ENCODE peak calls at places on chromosomes 13 and 19, in six cellular contexts. S, U, R, G, Y and Z are unnamed samples.

GRCh38 chr19:980133-980998 is 3.8 kb upstream of the WDR18 start:
- DNase-seq in U (no peak), R (no peak), S (no peak), G (no peak), Y (peak; percentile 58), Z (no peak)

GRCh38 chr19:54312011-54312410 is 955 bp downstream of the LILRA5 start:
- DNase-seq in U (no peak), R (no peak), S (no peak), G (no peak), Y (no peak), Z (no peak)

GRCh38 chr13:92122454-92122853 is 724.0 kb downstream of the GPC5 start:
- DNase-seq in R (peak; percentile 2), S (no peak), G (no peak), Y (no peak), U (no peak), Z (no peak)

GRCh38 chr13:107250626-107251025 is 682.7 kb upstream of the ARGLU1 start:
- DNase-seq in R (peak; percentile 13), U (no peak), S (no peak), Y (no peak), G (no peak), Z (no peak)

GRCh38 chr19:18408053-18408476 is 10.6 kb upstream of the LRRC25 start:
- DNase-seq in Y (no peak), S (peak; percentile 66), R (no peak), G (no peak), U (no peak), Z (peak; percentile 53)

GRCh38 chr13:34452831-34453230 is 489.2 kb upstream of the NBEA start:
- DNase-seq in G (no peak), Y (no peak), R (no peak), U (no peak), S (no peak), Z (no peak)

GRCh38 chr13:26785845-26786630 is 25.5 kb upstream of the GPR12 start:
- DNase-seq in S (peak; percentile 65), Y (no peak), U (no peak), R (no peak), G (no peak), Z (peak; percentile 10)

GRCh38 chr13:105446197-105446596 is 1089.3 kb downstream of the EFNB2 start:
- DNase-seq in Y (no peak), U (no peak), R (no peak), S (no peak), G (no peak), Z (no peak)

GRCh38 chr13:37618554-37618953 is 20.0 kb upstream of the POSTN start:
- DNase-seq in R (peak; percentile 92), G (no peak), U (no peak), Y (no peak), S (no peak), Z (no peak)

GRCh38 chr19:9597027-9597426 is 12.7 kb upstream of the ZNF121 start:
- DNase-seq in Y (no peak), S (no peak), G (no peak), R (peak; percentile 92), U (no peak), Z (no peak)

GRCh38 chr13:32261567-32261966 is 53.6 kb downstream of the ZAR1L start:
- DNase-seq in G (peak; percentile 62), U (peak; percentile 69), R (peak; percentile 95), S (peak; percentile 77), Y (peak; percentile 26), Z (no peak)

GRCh38 chr19:17001603-17002183 is 24.9 kb downstream of the CPAMD8 start:
- DNase-seq in S (no peak), R (no peak), G (no peak), Y (no peak), U (no peak), Z (peak; percentile 25)

GRCh38 chr13:30898070-30898469 is 8.0 kb upstream of the MEDAG start:
- DNase-seq in R (no peak), G (no peak), U (no peak), Y (no peak), S (no peak), Z (no peak)
- H3K27ac ChIP-seq in R (peak overlapping the region; percentile 66), G (peak overlapping the region; percentile 97), U (no peak overlapping the region), Y (no peak overlapping the region), S (no peak overlapping the region), Z (no peak overlapping the region)

GRCh38 chr13:99688776-99689175 is 187.5 kb downstream of the TM9SF2 start:
- DNase-seq in U (no peak), Y (no peak), R (no peak), G (no peak), S (no peak), Z (no peak)
- H3K4me3 ChIP-seq in U (no peak overlapping the region), Y (no peak overlapping the region), R (no peak overlapping the region), G (no peak overlapping the region), S (no peak overlapping the region), Z (no peak overlapping the region)

GRCh38 chr13:27965343-27965739 is 3.8 kb downstream of the CDX2 start:
- DNase-seq in G (no peak), R (no peak), U (no peak), Y (no peak), S (no peak), Z (no peak)
- H3K27me3 ChIP-seq in G (peaks cover 14% of the 10 kb centered on the region), R (peaks cover 68% of the 10 kb centered on the region), U (no peaks in the 10 kb centered on the region), Y (peaks cover 100% of the 10 kb centered on the region), S (no peaks in the 10 kb centered on the region), Z (peaks cover 50% of the 10 kb centered on the region)

GRCh38 chr19:57946316-57946715 is 1.2 kb downstream of the ZNF256 start:
- DNase-seq in R (no peak), G (no peak), U (no peak), S (no peak), Y (no peak), Z (no peak)

GRCh38 chr19:57949702-57950101 is 2.2 kb upstream of the ZNF256 start:
- DNase-seq in Y (no peak), G (no peak), R (no peak), U (no peak), S (no peak), Z (no peak)

GRCh38 chr19:57947088-57947418 is 453 bp downstream of the ZNF256 start:
- DNase-seq in S (no peak), U (no peak), Y (peak; percentile 1), R (no peak), G (no peak), Z (no peak)

GRCh38 chr19:57949296-57949695 is 1.8 kb upstream of the ZNF256 start:
- DNase-seq in U (peak; percentile 24), R (no peak), Y (no peak), G (no peak), S (no peak), Z (no peak)

DNA sequence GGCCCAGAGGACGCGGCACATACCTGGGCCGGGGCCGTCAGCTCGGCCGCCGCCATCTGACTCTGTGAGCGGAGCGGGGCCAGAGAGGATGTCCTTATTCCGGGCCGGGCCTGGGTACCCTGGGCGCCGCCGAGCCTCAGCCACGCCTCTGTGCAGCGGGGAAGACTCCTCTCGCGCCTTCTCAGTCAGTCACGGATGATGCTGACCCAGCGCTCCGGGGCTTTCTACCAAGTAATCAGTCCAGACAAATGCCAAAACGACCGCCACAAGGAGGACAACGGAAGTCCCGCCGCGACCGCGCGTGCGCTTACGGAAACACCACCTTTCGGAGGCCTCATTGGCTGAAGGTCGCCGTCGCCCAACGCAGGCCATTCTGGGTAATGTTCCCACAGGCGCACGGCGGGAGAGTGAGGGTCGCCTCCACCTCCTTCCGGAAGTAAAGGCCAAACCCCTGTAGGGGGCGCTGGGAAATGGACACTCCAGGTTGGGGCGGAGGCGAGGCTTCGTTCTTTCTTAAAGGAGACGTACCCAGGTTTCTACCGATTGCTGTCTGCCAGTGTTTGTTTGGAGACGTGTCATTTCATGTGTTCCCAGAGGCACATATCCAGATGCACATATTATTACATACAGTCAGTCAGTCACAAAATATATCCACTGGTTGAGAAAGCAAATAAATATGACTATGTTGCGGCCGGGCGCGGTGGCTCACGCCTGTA is at the start of gene ZNF256:
- DNase-seq in S (peak; percentile 97), G (peak; percentile 73), U (peak; percentile 93), R (peak; percentile 96), Y (peak; percentile 98), Z (peak; percentile 95)
- H3K27ac ChIP-seq in S (peak within 1 kb of the TSS; percentile 87), G (peak within 1 kb of the TSS; percentile 81), U (peak within 1 kb of the TSS; percentile 71), R (peak within 1 kb of the TSS; percentile 84), Y (peak within 1 kb of the TSS; percentile 90), Z (peak within 1 kb of the TSS; percentile 27)

DNA sequence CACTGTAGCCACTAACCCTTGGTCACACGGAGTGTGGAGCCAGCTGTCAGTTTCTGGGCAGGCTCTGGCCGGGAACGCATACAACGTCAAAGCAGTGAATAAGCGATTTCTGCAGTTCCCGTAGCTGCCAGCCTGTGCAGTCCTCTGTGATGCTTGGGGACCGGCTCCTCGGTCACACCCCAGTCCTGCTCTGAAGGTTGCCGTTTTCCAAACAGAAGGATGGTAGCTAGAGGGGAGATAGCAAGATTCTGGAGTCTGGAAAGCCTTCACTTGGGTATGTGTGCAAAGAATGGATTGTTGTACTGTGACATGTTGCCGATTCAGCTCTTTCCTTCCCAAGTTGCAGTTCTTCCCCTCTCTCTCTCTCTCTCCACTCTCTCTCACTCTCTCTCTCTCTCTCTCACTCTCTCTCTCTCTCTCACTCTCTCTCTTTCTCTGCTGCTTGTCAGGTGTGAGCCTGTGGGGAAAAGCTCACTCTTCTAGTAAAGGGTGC is 38.7 kb upstream of the C1QTNF9 start:
- DNase-seq in G (no peak), Y (peak; percentile 42), U (peak; percentile 62), S (peak; percentile 63), R (peak; percentile 62), Z (peak; percentile 69)
- H3K4me3 ChIP-seq in G (peak overlapping the region; percentile 73), Y (no peak overlapping the region), U (no peak overlapping the region), S (peak overlapping the region; percentile 53), R (peak overlapping the region; percentile 64), Z (peak overlapping the region; percentile 19)

GRCh38 chr13:101917475-101917810 is 465.0 kb downstream of the ITGBL1 start:
- DNase-seq in G (no peak), Y (no peak), S (no peak), U (no peak), R (no peak), Z (no peak)
- H3K27me3 ChIP-seq in G (no peaks in the 10 kb centered on the region), Y (peaks cover 100% of the 10 kb centered on the region), S (no peaks in the 10 kb centered on the region), U (no peaks in the 10 kb centered on the region), R (peaks cover 43% of the 10 kb centered on the region), Z (peaks cover 27% of the 10 kb centered on the region)